ENCODE peak calls at places on chromosomes 2 and 18, in five cellular contexts. V is left lung, F is ovary, X is lower lobe of right lung, I is GM23338. D is an unnamed sample. For H3K4me1, the result is how much of the 10 kb centered on the place peaks cover.

GRCh38 chr2:98148968-98149697 is 62.2 kb downstream of the VWA3B start:
- DNase-seq in V (no peak), F (peak), X (no peak), I (peak), D (no peak)

GRCh38 chr2:173059941-173060575 is 15.6 kb upstream of the MAP3K20 start:
- DNase-seq in V (no peak), F (no peak), X (no peak), I (no peak), D (no peak)

GRCh38 chr2:2938481-2938880 is 439.1 kb downstream of the EIPR1 start:
- DNase-seq in V (no peak), F (no peak), X (no peak), I (no peak), D (no peak)

GRCh38 chr2:173347305-173348168 is 7.1 kb upstream of the CDCA7 start:
- DNase-seq in V (no peak), F (no peak), X (no peak), I (no peak), D (no peak)

GRCh38 chr2:88180594-88181240 is 10.6 kb downstream of the THNSL2 start:
- DNase-seq in V (no peak), F (no peak), X (no peak), I (no peak), D (no peak)

GRCh38 chr18:44729631-44730101 is 49.0 kb downstream of the SETBP1 start:
- DNase-seq in V (no peak), F (no peak), X (no peak), I (no peak), D (no peak)

GRCh38 chr2:234701421-234701820 is 204.5 kb upstream of the ARL4C start:
- DNase-seq in V (no peak), F (no peak), X (no peak), I (no peak), D (no peak)

GRCh38 chr18:77422974-77423373 is 173.3 kb downstream of the GALR1 start:
- DNase-seq in V (no peak), F (no peak), X (no peak), I (peak), D (no peak)

GRCh38 chr18:67551146-67551545 is 34.6 kb upstream of the DSEL start:
- DNase-seq in V (no peak), F (no peak), X (no peak), I (no peak), D (no peak)

GRCh38 chr2:128237081-128237534 is 81.6 kb downstream of the HS6ST1 start:
- DNase-seq in V (no peak), F (no peak), X (no peak), I (no peak), D (no peak)

GRCh38 chr2:172293952-172294351 is 133.4 kb upstream of the ITGA6 start:
- DNase-seq in V (peak), F (peak), X (no peak), I (no peak), D (no peak)

GRCh38 chr18:58196881-58197872 is 153.2 kb downstream of the NEDD4L start:
- DNase-seq in V (no peak), F (no peak), X (no peak), I (no peak), D (no peak)

GRCh38 chr2:217940261-217941220 is 62.3 kb downstream of the TNS1 start:
- DNase-seq in V (peak), F (no peak), X (peak), I (no peak), D (peak)

GRCh38 chr18:55927831-55928230 is 339.8 kb upstream of the TCF4 start:
- DNase-seq in V (no peak), F (no peak), X (no peak), I (no peak), D (no peak)

GRCh38 chr2:171522057-171522803 is at the start of gene CYBRD1:
- DNase-seq in V (peak), F (peak), X (peak), I (peak), D (peak)

GRCh38 chr2:215828528-215829184 is 184.7 kb downstream of the MREG start:
- DNase-seq in V (peak), F (peak), X (peak), I (peak), D (peak)

GRCh38 chr2:154375625-154376020 is 322.9 kb upstream of the KCNJ3 start:
- DNase-seq in V (no peak), F (no peak), X (no peak), I (peak), D (no peak)

GRCh38 chr18:33010149-33010548 is 237.3 kb upstream of the KLHL14 start:
- DNase-seq in V (no peak), F (no peak), X (no peak), I (peak), D (no peak)

GRCh38 chr2:174901075-174901474 is 104.1 kb downstream of the CHN1 start:
- DNase-seq in V (no peak), F (no peak), X (no peak), I (no peak), D (no peak)

GRCh38 chr2:221104391-221104811 is 467.7 kb downstream of the EPHA4 start:
- DNase-seq in V (peak), F (peak), X (peak), I (peak), D (peak)

GRCh38 chr18:8849696-8850095 is 144.3 kb downstream of the MTCL1 start:
- DNase-seq in V (no peak), F (no peak), X (no peak), I (no peak), D (no peak)

GRCh38 chr2:160269365-160269764 is 69.3 kb upstream of the ITGB6 start:
- DNase-seq in V (peak), F (no peak), X (peak), I (no peak), D (no peak)

GRCh38 chr18:79129120-79129519 is 59.9 kb downstream of the ATP9B start:
- DNase-seq in V (no peak), F (no peak), X (no peak), I (no peak), D (no peak)

GRCh38 chr18:57353137-57353939 is 981 bp downstream of the ST8SIA3 start:
- DNase-seq in V (no peak), F (no peak), X (no peak), I (peak), D (no peak)

GRCh38 chr2:19474128-19474527 is 115.7 kb upstream of the OSR1 start:
- DNase-seq in V (no peak), F (no peak), X (no peak), I (no peak), D (no peak)

GRCh38 chr2:181471227-181471626 is 14.0 kb downstream of the ITGA4 start:
- DNase-seq in V (no peak), F (no peak), X (no peak), I (no peak), D (no peak)

DNA sequence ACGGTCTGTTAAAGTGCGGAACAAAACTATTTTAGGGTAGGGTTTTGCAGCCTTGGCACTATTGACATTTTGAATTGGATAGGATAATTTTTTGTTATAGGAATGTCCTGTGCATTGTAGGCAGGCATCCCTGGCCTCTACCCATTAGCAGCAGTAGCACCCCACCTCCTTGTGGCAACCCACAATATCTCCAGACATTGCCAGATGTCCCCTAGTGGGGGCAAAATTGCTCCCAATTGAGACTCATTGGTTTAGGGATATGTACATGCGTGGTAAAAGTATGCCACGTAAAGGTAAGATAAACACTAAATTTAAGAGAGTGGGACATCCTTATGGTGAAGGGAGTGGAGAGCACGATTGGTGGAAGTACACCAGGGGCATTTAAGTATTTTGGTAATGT is 4.6 kb downstream of the MIB1 start:
- DNase-seq in V (no peak), F (no peak), X (no peak), I (peak), D (no peak)
- TF ChIP-seq CTCF in V (no peak), F (no peak), X (no peak), I (peak), D (no peak)

GRCh38 chr2:152337511-152337903 is 2.5 kb downstream of the FMNL2 start:
- DNase-seq in V (no peak), F (no peak), X (no peak), I (no peak), D (no peak)
- H3K4me3 ChIP-seq in V (peak), F (no peak), X (peak), I (peak), D (no peak)

DNA sequence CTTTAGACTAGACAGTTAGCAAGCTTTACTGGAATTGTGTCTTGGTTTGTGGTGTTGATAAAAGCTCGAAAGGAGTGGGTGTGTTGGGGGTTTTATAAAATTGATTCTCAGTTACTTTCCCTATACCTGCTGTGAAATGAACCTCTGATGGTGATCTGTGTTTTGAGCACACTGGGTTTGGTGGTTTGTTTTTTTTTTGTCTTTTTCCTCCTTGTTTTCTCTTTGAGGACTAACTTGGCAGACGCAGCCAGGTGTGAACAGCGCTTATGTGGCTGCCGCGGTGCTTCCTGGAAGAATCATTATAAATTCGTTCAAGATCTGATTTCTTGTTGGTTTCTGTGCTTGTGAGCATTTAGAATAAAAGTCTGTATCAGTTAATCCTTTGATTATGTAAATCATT is 28.5 kb downstream of the GRHL1 start:
- DNase-seq in V (no peak), F (no peak), X (no peak), I (no peak), D (no peak)
- H3K4me1 ChIP-seq in V (under half), F (under half), X (under half), I (under half), D (under half)

DNA sequence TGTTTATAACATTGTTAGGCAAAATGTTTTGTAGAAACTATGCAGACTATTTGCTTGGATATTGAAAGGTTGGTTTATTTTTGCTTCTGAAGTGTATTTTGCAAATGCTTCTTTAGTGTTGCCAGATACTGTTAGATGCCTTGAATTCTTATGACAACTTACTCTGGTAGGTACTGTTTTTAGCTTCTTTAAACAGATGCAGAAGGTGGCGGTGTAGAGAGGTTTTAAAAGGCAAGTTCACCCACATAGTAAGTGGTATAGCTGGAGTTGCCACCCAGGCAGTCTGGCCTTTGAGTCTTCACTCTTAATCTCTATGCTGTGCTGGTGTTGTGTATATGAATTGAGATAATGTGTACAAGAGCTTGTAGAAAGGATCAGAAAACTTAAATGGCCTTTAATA is 3.6 kb downstream of the PCYOX1 start:
- DNase-seq in V (no peak), F (no peak), X (no peak), I (no peak), D (no peak)
- TF ChIP-seq CTCF in V (no peak), F (no peak), X (no peak), I (no peak), D (no peak)